ENCODE peak calls at places on chromosomes 2 and 18, in five cellular contexts. D is H1, G is mesendoderm, S is IMR-90, U is mesenchymal stem cell. F is an unnamed sample. For H3K79me1, the result is how much of the 10 kb centered on the place peaks cover.

GRCh38 chr2:64359892-64360657 is 93.9 kb upstream of the LGALSL start:
- DNase-seq in S (peak), U (peak), D (no peak), G (peak), F (no peak)

GRCh38 chr18:4284528-4284927 is 170.6 kb downstream of the DLGAP1 start:
- DNase-seq in S (no peak), U (no peak), G (peak), D (no peak), F (no peak)

GRCh38 chr18:50644146-50644545 is 84.3 kb downstream of the MAPK4 start:
- DNase-seq in D (no peak), S (no peak), U (no peak), G (no peak), F (no peak)

GRCh38 chr2:152505495-152505906 is 170.5 kb downstream of the FMNL2 start:
- DNase-seq in S (peak), D (no peak), U (peak), G (no peak), F (no peak)

GRCh38 chr18:9008203-9008708 is 94.2 kb upstream of the NDUFV2 start:
- DNase-seq in S (no peak), D (no peak), G (no peak), U (no peak), F (no peak)

GRCh38 chr2:25664531-25665307 is 8.7 kb downstream of the DTNB start:
- DNase-seq in G (peak), D (peak), U (peak), S (peak), F (peak)

GRCh38 chr2:159840620-159841019 is 42.6 kb upstream of the CD302 start:
- DNase-seq in S (no peak), D (no peak), G (no peak), U (no peak), F (no peak)

GRCh38 chr18:4986677-4987076 is 210.4 kb downstream of the AKAIN1 start:
- DNase-seq in G (no peak), U (no peak), S (no peak), D (no peak), F (no peak)

GRCh38 chr2:109352898-109353689 is 224.1 kb downstream of the SH3RF3 start:
- DNase-seq in G (no peak), S (no peak), U (no peak), D (peak), F (no peak)

GRCh38 chr2:74438248-74438647 is 3.5 kb downstream of the RTKN start:
- DNase-seq in U (no peak), G (no peak), D (no peak), S (no peak), F (no peak)

GRCh38 chr2:161122772-161123530 is 37.3 kb upstream of the TANK start:
- DNase-seq in U (peak), G (peak), S (peak), D (no peak), F (no peak)

GRCh38 chr2:235843591-235844395 is 324.4 kb downstream of the GBX2 start:
- DNase-seq in U (no peak), G (no peak), D (no peak), S (no peak), F (peak)

GRCh38 chr2:26682155-26682554 is 10.4 kb upstream of the KCNK3 start:
- DNase-seq in U (peak), S (no peak), D (no peak), G (peak), F (no peak)

GRCh38 chr2:238969857-238970256 is 122.0 kb downstream of the TWIST2 start:
- DNase-seq in G (no peak), S (no peak), U (no peak), D (no peak), F (no peak)

GRCh38 chr18:23540867-23541266 is 37.6 kb downstream of the RMC1 start:
- DNase-seq in U (peak), S (peak), G (no peak), D (no peak), F (no peak)

GRCh38 chr2:236236559-236237450 is 27.4 kb downstream of the ASB18 start:
- DNase-seq in S (no peak), U (no peak), G (peak), D (peak), F (no peak)

GRCh38 chr18:5146093-5146492 is 51.0 kb downstream of the AKAIN1 start:
- DNase-seq in D (no peak), U (no peak), G (no peak), S (no peak), F (no peak)

GRCh38 chr2:75424936-75425619 is 135.7 kb downstream of the EVA1A start:
- DNase-seq in U (no peak), D (peak), G (peak), S (peak), F (no peak)

GRCh38 chr2:207768168-207768890 is 1.4 kb downstream of the FZD5 start:
- DNase-seq in D (peak), S (no peak), U (peak), G (peak), F (peak)

GRCh38 chr2:11873766-11874165 is 127.3 kb downstream of the LPIN1 start:
- DNase-seq in G (no peak), S (peak), U (peak), D (peak), F (no peak)

GRCh38 chr18:36818652-36819051 is 10.2 kb downstream of the TPGS2 start:
- DNase-seq in S (no peak), U (no peak), D (no peak), G (no peak), F (no peak)

GRCh38 chr2:47010176-47010575 is 94.6 kb upstream of the MCFD2 start:
- DNase-seq in U (no peak), S (no peak), G (no peak), D (no peak), F (no peak)

GRCh38 chr2:105328281-105329196 is 996 bp downstream of the TGFBRAP1 start:
- DNase-seq in G (peak), S (peak), D (no peak), U (peak), F (no peak)

GRCh38 chr18:66048404-66048803 is 297.6 kb downstream of the CDH7 start:
- DNase-seq in G (no peak), U (no peak), S (no peak), D (no peak), F (no peak)

GRCh38 chr2:170298861-170299429 is 121.0 kb downstream of the MYO3B start:
- DNase-seq in D (no peak), G (no peak), S (no peak), U (no peak), F (no peak)

GRCh38 chr2:235371018-235371417 is 122.8 kb upstream of the AGAP1 start:
- DNase-seq in U (no peak), S (no peak), G (no peak), D (no peak), F (no peak)

GRCh38 chr2:191933307-191934105 is 86.6 kb upstream of the CAVIN2 start:
- DNase-seq in D (no peak), G (no peak), S (peak), U (peak), F (no peak)

GRCh38 chr2:15591692-15592463 is at the start of gene DDX1:
- DNase-seq in G (peak), S (peak), D (peak), U (peak), F (peak)

GRCh38 chr2:238644095-238645081 is 203.5 kb upstream of the TWIST2 start:
- DNase-seq in G (no peak), D (peak), S (peak), U (peak), F (no peak)

GRCh38 chr2:62785810-62786593 is 80.5 kb downstream of the EHBP1 start:
- DNase-seq in D (no peak), S (peak), U (peak), G (peak), F (no peak)

GRCh38 chr2:226796012-226796839 is 3.4 kb downstream of the IRS1 start:
- DNase-seq in S (peak), U (no peak), G (no peak), D (no peak), F (no peak)

GRCh38 chr2:122056853-122057252 is 301.4 kb downstream of the TSN start:
- DNase-seq in U (no peak), G (no peak), D (no peak), S (no peak), F (no peak)

GRCh38 chr2:82636411-82637020 is 1822.6 kb downstream of the SUCLG1 start:
- DNase-seq in U (peak), D (no peak), G (no peak), S (no peak), F (no peak)

GRCh38 chr18:21004721-21005120 is 106.9 kb downstream of the ROCK1 start:
- DNase-seq in U (peak), G (no peak), S (peak), D (no peak), F (no peak)

DNA sequence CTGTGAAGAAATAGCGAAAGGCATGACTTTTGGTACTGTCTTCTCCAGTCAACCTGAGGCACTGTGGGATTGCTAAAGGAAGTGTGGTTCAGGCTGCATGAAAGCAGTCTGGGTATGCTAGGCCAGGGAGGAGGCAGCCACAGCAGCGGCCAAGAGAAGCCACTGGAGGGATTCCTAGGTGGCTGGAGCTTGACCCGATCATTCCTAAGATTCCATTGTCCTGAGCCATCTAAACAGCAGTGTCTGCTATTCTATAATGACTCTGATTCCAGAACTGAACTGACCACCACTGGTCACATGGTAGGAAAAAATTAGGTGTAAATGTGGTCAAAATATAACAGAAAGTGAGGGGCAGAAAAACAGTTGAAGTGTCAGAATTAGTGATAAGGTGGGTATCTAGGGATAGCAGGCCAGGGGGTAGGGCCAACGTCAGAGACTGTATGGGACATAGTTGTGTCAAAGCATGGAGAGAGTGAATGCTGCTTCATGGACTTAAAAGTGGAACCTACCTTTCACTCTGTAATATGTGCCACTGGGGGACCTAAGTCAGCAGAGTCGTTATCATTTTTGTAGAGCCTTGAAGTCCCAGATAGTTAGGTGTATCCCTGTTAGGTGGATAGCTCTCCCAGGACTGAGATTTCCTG is 204.6 kb downstream of the CTNNA2 start:
- DNase-seq in S (peak), U (peak), D (no peak), G (peak), F (no peak)
- H3K18ac ChIP-seq in S (peak), U (peak), D (no peak), G (no peak), F (no peak)

GRCh38 chr18:48835745-48836191 is 115.0 kb downstream of the SMAD7 start:
- DNase-seq in D (no peak), S (no peak), U (no peak), G (no peak), F (no peak)
- H3K79me1 ChIP-seq in D (under half), S (under half), U (under half), G (under half), F (under half)

DNA sequence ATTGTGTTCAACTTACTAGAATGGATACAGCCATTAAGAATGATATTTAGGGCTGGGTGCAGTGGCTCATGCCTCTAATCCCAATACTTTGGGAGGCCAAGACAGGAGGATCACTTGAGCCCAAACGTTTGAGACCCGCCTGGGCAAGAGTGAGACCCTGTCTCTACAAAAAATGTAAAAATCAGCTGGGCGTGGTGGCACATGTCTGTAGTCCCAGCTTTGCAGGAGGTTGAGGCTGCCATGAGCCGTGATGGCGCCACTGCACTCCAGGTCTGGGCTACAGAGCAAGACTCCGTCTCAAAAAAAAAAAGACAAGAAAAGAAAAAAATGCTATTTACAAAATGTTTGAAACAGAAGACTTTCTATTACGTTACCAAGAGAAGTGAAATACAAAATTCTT is 30.0 kb downstream of the REEP1 start:
- DNase-seq in S (no peak), D (no peak), U (no peak), G (no peak), F (no peak)
- H3K18ac ChIP-seq in S (no peak), D (no peak), U (no peak), G (no peak), F (no peak)

DNA sequence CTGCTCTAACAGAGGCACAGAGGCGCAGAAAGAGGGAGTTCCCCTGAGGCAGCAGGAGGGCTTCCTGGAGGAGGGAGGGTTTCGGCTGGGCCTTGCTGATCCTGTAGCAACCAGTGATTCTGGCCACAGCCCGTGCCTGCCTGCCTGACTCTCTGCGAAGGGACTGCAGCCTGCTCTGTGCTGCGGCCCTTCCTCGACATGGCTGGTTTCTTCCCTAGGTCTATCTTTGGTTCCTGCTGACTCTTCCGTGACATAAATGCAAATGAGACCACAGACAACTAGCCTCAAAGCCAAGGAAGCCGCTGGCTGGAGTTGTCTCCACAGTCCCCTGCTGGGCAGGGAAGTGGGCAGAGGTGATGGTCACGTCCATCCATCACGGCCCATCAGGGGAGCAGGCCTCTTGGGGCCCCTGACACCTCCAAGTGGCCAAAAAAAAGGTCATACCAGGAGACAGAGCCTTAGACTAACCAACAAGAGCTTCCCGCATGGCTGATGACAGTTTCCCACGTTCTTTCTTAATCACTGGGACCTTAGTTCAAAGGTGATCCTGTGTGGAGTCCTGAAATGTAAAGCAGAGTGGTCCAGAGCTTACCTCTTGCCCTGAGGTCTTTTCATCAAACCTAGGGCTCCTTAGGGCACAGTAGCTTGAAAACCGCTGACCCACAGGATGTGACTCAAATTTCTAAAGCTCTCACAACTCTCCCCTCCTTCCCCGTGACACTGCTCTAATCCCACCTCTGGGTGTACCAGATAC is 55.3 kb downstream of the HS1BP3 start:
- DNase-seq in D (no peak), G (peak), U (peak), S (peak), F (no peak)
- H3K79me1 ChIP-seq in D (under half), G (under half), U (under half), S (under half), F (under half)

DNA sequence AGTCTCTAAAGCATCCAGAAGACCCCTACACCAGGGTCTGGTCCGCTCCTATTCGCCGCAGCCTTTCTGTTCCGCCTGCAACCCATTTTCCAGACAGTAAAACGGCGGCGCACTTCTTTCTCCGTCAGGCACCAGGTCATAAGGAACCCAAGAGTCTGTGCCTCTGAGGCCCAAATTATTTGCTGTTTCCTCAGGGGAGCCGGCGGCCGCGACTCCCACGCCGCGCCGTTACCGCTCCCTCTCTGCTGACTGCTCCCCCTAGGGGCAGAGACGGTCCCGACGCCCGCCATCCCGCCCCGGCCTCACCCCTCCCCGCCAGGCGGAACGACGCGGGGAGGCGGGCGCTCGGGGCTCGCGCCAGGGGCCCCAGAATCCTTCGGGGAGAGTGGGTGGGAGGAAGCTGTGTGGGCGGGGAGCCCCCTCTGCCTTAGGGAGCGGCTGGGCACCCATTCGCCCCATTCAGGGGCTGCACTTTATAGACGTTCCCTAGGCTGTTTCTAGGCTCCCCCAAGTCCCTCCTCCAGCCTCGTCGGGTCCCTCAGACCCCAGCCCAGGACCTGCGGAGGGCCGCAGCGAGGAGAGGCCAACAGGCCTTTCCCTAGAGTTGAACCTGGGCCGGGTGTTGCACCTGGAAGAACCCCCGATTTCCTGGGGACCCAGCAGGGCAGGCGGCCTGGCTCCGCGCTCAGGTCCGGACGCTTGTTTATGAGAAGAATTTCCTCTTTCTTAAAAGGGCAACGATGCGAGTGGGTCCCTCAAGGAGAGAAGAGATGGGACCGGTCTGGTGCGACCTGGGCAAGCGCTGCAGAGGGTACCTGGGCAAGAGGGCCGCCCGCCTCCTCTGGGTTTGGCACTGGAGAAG is 3.6 kb upstream of the CTDSP1 start:
- DNase-seq in G (peak), S (peak), D (peak), U (peak), F (peak)
- H3K18ac ChIP-seq in G (peak), S (peak), D (peak), U (peak), F (peak)